ENCODE peak calls at places on chromosomes 1 and 21, in eight cellular contexts. K is bronchial epithelial cell; F is activated CD4-positive, alpha-beta T cell treated with anti-CD3 and anti-CD28 coated beads, Interleukin-2, amount 50 U/mL, for 4 hours; E is memory B cell; Z is HCT116; G is AG09319; W is HFF-Myc; S is nephron progenitor cell. N is an unnamed sample.

GRCh38 chr1:115220340-115221030 is 117.6 kb downstream of the NGF start:
- DNase-seq in K (no peak), F (no peak), E (no peak), Z (no peak), G (no peak), W (no peak), S (no peak), N (no peak)

GRCh38 chr1:21378705-21379494 is 61.0 kb upstream of the NBPF3 start:
- DNase-seq in K (peak; percentile 63), F (no peak), E (no peak), Z (no peak), G (no peak), W (no peak), S (no peak), N (no peak)

GRCh38 chr1:206470692-206471414 is 577 bp downstream of the IKBKE start:
- DNase-seq in K (peak; percentile 60), F (no peak), E (no peak), Z (no peak), G (peak; percentile 15), W (no peak), S (peak; percentile 45), N (peak; percentile 42)

GRCh38 chr1:74468982-74469603 is 43.3 kb downstream of the LRRC53 start:
- DNase-seq in K (peak; percentile 54), F (no peak), E (no peak), Z (peak; percentile 18), G (peak; percentile 7), W (peak; percentile 11), S (no peak), N (no peak)

GRCh38 chr21:27149034-27149433 is 182.1 kb upstream of the ADAMTS5 start:
- DNase-seq in K (no peak), F (no peak), E (no peak), Z (no peak), G (peak; percentile 43), W (no peak), S (no peak), N (no peak)

GRCh38 chr1:159009287-159009686 is 420 bp upstream of the IFI16 start:
- DNase-seq in K (no peak), F (no peak), E (no peak), Z (no peak), G (no peak), W (no peak), S (no peak), N (no peak)

GRCh38 chr1:244552336-244552735 is 91.3 kb downstream of the CATSPERE start:
- DNase-seq in K (no peak), F (no peak), E (no peak), Z (no peak), G (no peak), W (no peak), S (no peak), N (no peak)

GRCh38 chr1:193565971-193566577 is 379.7 kb upstream of the B3GALT2 start:
- DNase-seq in K (no peak), F (no peak), E (no peak), Z (no peak), G (no peak), W (no peak), S (no peak), N (no peak)

GRCh38 chr1:27166929-27167328 is 12.0 kb upstream of the SLC9A1 start:
- DNase-seq in K (no peak), F (no peak), E (no peak), Z (no peak), G (no peak), W (no peak), S (no peak), N (no peak)

GRCh38 chr1:234111458-234112142 is 207.1 kb downstream of the SLC35F3 start:
- DNase-seq in K (no peak), F (no peak), E (no peak), Z (no peak), G (no peak), W (no peak), S (peak; percentile 63), N (no peak)

GRCh38 chr1:228488818-228489674 is 1.9 kb downstream of the RNF187 start:
- DNase-seq in K (no peak), F (no peak), E (no peak), Z (no peak), G (no peak), W (no peak), S (no peak), N (no peak)